ENCODE peak calls at places on chromosomes 2 and 18, in seven cellular contexts. J, O, L, M, Q, S and T are unnamed samples.

GRCh38 chr2:47810850-47811249 is 27.9 kb downstream of the MSH6 start:
- DNase-seq in J (peak), O (no peak), L (no peak), M (no peak), Q (no peak), S (no peak), T (no peak)

GRCh38 chr2:65708129-65708528 is 275.7 kb upstream of the SPRED2 start:
- DNase-seq in J (no peak), O (no peak), L (no peak), M (no peak), Q (no peak), S (no peak), T (no peak)

GRCh38 chr2:214215107-214215506 is 195.7 kb upstream of the VWC2L start:
- DNase-seq in J (peak), O (no peak), L (no peak), M (peak), Q (no peak), S (no peak), T (no peak)

GRCh38 chr2:188601927-188602326 is 310.3 kb downstream of the GULP1 start:
- DNase-seq in J (no peak), O (peak), L (no peak), M (no peak), Q (no peak), S (no peak), T (no peak)

GRCh38 chr18:36589857-36590543 is 238.8 kb downstream of the TPGS2 start:
- DNase-seq in J (peak), O (no peak), L (no peak), M (peak), Q (no peak), S (no peak), T (no peak)

GRCh38 chr2:181420259-181421130 is 36.7 kb upstream of the ITGA4 start:
- DNase-seq in J (no peak), O (no peak), L (no peak), M (no peak), Q (no peak), S (no peak), T (no peak)

GRCh38 chr18:48917579-48918101 is 33.1 kb downstream of the SMAD7 start:
- DNase-seq in J (no peak), O (no peak), L (no peak), M (no peak), Q (no peak), S (peak), T (no peak)

GRCh38 chr2:86764661-86765307 is 25.9 kb downstream of the CD8A start:
- DNase-seq in J (peak), O (no peak), L (peak), M (peak), Q (no peak), S (no peak), T (no peak)

GRCh38 chr18:32383040-32383819 is 87.5 kb downstream of the GAREM1 start:
- DNase-seq in J (peak), O (peak), L (no peak), M (peak), Q (no peak), S (no peak), T (no peak)

GRCh38 chr2:174802459-174802858 is 38.2 kb upstream of the CHRNA1 start:
- DNase-seq in J (no peak), O (no peak), L (no peak), M (no peak), Q (no peak), S (no peak), T (no peak)

GRCh38 chr2:70851704-70852103 is 16.1 kb upstream of the CD207 start:
- DNase-seq in J (peak), O (no peak), L (no peak), M (no peak), Q (no peak), S (no peak), T (peak)

GRCh38 chr18:26206488-26206887 is 19.8 kb upstream of the TAF4B start:
- DNase-seq in J (no peak), O (no peak), L (no peak), M (no peak), Q (no peak), S (no peak), T (no peak)

GRCh38 chr2:174436351-174436750 is 40.8 kb downstream of the SCRN3 start:
- DNase-seq in J (peak), O (no peak), L (no peak), M (no peak), Q (no peak), S (no peak), T (no peak)

GRCh38 chr2:195318440-195319111 is 338.4 kb upstream of the SLC39A10 start:
- DNase-seq in J (peak), O (no peak), L (peak), M (peak), Q (peak), S (no peak), T (no peak)

GRCh38 chr2:141199711-141200110 is 931.1 kb downstream of the LRP1B start:
- DNase-seq in J (no peak), O (no peak), L (no peak), M (no peak), Q (no peak), S (no peak), T (no peak)

GRCh38 chr2:230011617-230012016 is 57.1 kb downstream of the SLC16A14 start:
- DNase-seq in J (no peak), O (no peak), L (no peak), M (no peak), Q (no peak), S (no peak), T (no peak)

GRCh38 chr2:33291278-33292013 is 185.0 kb upstream of the RASGRP3 start:
- DNase-seq in J (peak), O (no peak), L (no peak), M (peak), Q (no peak), S (no peak), T (no peak)

GRCh38 chr2:74511104-74511989 is 2.9 kb upstream of the TLX2 start:
- DNase-seq in J (no peak), O (no peak), L (no peak), M (no peak), Q (no peak), S (no peak), T (no peak)

GRCh38 chr2:98470851-98471255 is 26.2 kb downstream of the INPP4A start:
- DNase-seq in J (no peak), O (no peak), L (no peak), M (no peak), Q (no peak), S (no peak), T (no peak)

GRCh38 chr2:102826904-102827303 is 65.1 kb downstream of the TMEM182 start:
- DNase-seq in J (no peak), O (no peak), L (no peak), M (no peak), Q (no peak), S (no peak), T (no peak)

GRCh38 chr18:74084184-74084583 is 63.5 kb downstream of the FBXO15 start:
- DNase-seq in J (no peak), O (no peak), L (no peak), M (no peak), Q (no peak), S (no peak), T (no peak)

GRCh38 chr2:31253344-31254155 is 19.6 kb downstream of the EHD3 start:
- DNase-seq in J (peak), O (no peak), L (peak), M (peak), Q (no peak), S (no peak), T (no peak)

GRCh38 chr2:180564051-180564450 is 416.4 kb upstream of the UBE2E3 start:
- DNase-seq in J (no peak), O (no peak), L (no peak), M (no peak), Q (no peak), S (no peak), T (no peak)

GRCh38 chr18:48987821-48988220 is 37.1 kb upstream of the SMAD7 start:
- DNase-seq in J (no peak), O (no peak), L (no peak), M (no peak), Q (no peak), S (no peak), T (no peak)

GRCh38 chr2:54897420-54898310 is 152.6 kb downstream of the RTN4 start:
- DNase-seq in J (no peak), O (no peak), L (no peak), M (no peak), Q (no peak), S (no peak), T (no peak)

GRCh38 chr2:217637268-217637615 is 365.6 kb downstream of the TNS1 start:
- DNase-seq in J (no peak), O (no peak), L (no peak), M (no peak), Q (no peak), S (no peak), T (no peak)

GRCh38 chr2:30321466-30321865 is 90.1 kb downstream of the LBH start:
- DNase-seq in J (peak), O (no peak), L (no peak), M (no peak), Q (no peak), S (no peak), T (no peak)

GRCh38 chr2:64650257-64650656 is 3.5 kb downstream of the SERTAD2 start:
- DNase-seq in J (no peak), O (no peak), L (no peak), M (no peak), Q (no peak), S (no peak), T (no peak)

GRCh38 chr18:48055351-48055750 is 124.9 kb upstream of the SMAD2 start:
- DNase-seq in J (no peak), O (no peak), L (no peak), M (no peak), Q (no peak), S (peak), T (no peak)

GRCh38 chr2:40554665-40555294 is 102.9 kb upstream of the SLC8A1 start:
- DNase-seq in J (peak), O (no peak), L (peak), M (peak), Q (peak), S (no peak), T (no peak)

GRCh38 chr18:35740616-35741015 is 159.1 kb downstream of the GALNT1 start:
- DNase-seq in J (no peak), O (no peak), L (no peak), M (no peak), Q (no peak), S (no peak), T (no peak)

GRCh38 chr2:132668189-132668833 is 1.7 kb downstream of the LYPD1 start:
- DNase-seq in J (no peak), O (no peak), L (no peak), M (no peak), Q (peak), S (peak), T (no peak)
- TF ChIP-seq CTCF in J (peak), O (peak), L (no peak), M (no peak), Q (peak), S (no peak), T (no peak)

GRCh38 chr18:72762505-72763122 is 105.2 kb downstream of the NETO1 start:
- DNase-seq in J (peak), O (peak), L (peak), M (peak), Q (no peak), S (no peak), T (no peak)
- TF ChIP-seq CTCF in J (peak), O (peak), L (peak), M (peak), Q (peak), S (peak), T (no peak)

GRCh38 chr2:42810971-42811865 is 18.8 kb upstream of the HAAO start:
- DNase-seq in J (no peak), O (no peak), L (no peak), M (no peak), Q (peak), S (peak), T (peak)

GRCh38 chr2:42808301-42808700 is 15.9 kb upstream of the HAAO start:
- DNase-seq in J (no peak), O (no peak), L (no peak), M (no peak), Q (no peak), S (no peak), T (no peak)

GRCh38 chr2:42810126-42810970 is 18.0 kb upstream of the HAAO start:
- DNase-seq in J (peak), O (peak), L (peak), M (peak), Q (peak), S (peak), T (peak)

GRCh38 chr2:42809131-42809875 is 16.9 kb upstream of the HAAO start:
- DNase-seq in J (peak), O (peak), L (peak), M (no peak), Q (no peak), S (no peak), T (no peak)

DNA sequence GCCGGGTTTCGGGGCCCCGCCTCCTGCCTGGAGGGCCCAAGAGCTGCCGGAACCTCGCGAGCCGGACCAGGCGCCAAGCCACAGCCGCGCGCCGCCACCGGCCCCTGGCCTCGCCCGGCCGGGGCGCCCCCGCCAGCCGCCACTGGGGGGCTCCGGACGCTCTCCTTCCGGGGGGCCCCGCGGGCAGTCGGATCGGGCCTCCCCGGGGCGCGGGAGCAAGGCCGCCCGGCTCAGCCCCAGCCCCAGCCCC is 17.4 kb upstream of the HAAO start:
- DNase-seq in J (no peak), O (no peak), L (peak), M (peak), Q (peak), S (peak), T (peak)
- TF ChIP-seq CTCF in J (no peak), O (peak), L (peak), M (peak), Q (peak), S (peak), T (peak)

GRCh38 chr2:10521891-10522448 is 73.8 kb upstream of the ODC1 start:
- DNase-seq in J (no peak), O (no peak), L (no peak), M (no peak), Q (no peak), S (no peak), T (no peak)

GRCh38 chr2:10522726-10523405 is 74.7 kb upstream of the ODC1 start:
- DNase-seq in J (no peak), O (no peak), L (no peak), M (no peak), Q (no peak), S (no peak), T (no peak)

GRCh38 chr2:10520154-10520553 is 72.0 kb upstream of the ODC1 start:
- DNase-seq in J (no peak), O (no peak), L (peak), M (no peak), Q (no peak), S (peak), T (no peak)

GRCh38 chr2:10520926-10521325 is 72.8 kb upstream of the ODC1 start:
- DNase-seq in J (no peak), O (no peak), L (no peak), M (no peak), Q (no peak), S (no peak), T (no peak)

DNA sequence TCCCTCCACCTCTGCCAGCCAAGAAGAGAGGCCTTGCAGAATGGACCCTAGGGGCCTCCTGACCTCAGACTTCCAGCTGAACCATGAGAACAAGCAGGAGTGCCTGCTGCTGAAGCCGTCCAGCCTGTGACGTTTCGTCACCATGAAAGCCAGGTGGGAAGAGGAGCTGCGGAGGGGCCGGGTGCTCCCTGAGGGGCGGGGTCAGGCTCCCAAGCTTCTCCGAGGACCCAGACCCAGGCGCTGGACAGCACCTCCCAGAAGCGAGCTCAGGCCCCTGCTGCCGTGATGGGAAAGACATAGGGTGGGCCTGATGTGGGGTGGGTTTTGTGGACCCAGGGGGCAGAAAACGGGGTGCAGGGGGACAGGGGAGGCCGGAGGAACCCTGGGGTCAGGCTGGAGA is 73.2 kb upstream of the ODC1 start:
- DNase-seq in J (no peak), O (no peak), L (no peak), M (no peak), Q (no peak), S (no peak), T (no peak)
- TF ChIP-seq CTCF in J (no peak), O (no peak), L (no peak), M (no peak), Q (no peak), S (no peak), T (no peak)

GRCh38 chr2:29310665-29311348 is 195.6 kb downstream of the CLIP4 start:
- DNase-seq in J (no peak), O (no peak), L (no peak), M (no peak), Q (no peak), S (no peak), T (no peak)

GRCh38 chr2:29317801-29318485 is 202.7 kb downstream of the CLIP4 start:
- DNase-seq in J (peak), O (no peak), L (no peak), M (no peak), Q (no peak), S (no peak), T (no peak)

GRCh38 chr2:29311458-29311857 is 196.2 kb downstream of the CLIP4 start:
- DNase-seq in J (no peak), O (no peak), L (no peak), M (no peak), Q (no peak), S (no peak), T (no peak)

GRCh38 chr2:29317077-29317517 is 201.9 kb downstream of the CLIP4 start:
- DNase-seq in J (peak), O (peak), L (no peak), M (no peak), Q (no peak), S (no peak), T (no peak)

GRCh38 chr2:29314816-29315571 is 199.8 kb downstream of the CLIP4 start:
- DNase-seq in J (peak), O (no peak), L (peak), M (peak), Q (no peak), S (no peak), T (peak)
- TF ChIP-seq CTCF in J (peak), O (peak), L (peak), M (no peak), Q (peak), S (peak), T (peak)

DNA sequence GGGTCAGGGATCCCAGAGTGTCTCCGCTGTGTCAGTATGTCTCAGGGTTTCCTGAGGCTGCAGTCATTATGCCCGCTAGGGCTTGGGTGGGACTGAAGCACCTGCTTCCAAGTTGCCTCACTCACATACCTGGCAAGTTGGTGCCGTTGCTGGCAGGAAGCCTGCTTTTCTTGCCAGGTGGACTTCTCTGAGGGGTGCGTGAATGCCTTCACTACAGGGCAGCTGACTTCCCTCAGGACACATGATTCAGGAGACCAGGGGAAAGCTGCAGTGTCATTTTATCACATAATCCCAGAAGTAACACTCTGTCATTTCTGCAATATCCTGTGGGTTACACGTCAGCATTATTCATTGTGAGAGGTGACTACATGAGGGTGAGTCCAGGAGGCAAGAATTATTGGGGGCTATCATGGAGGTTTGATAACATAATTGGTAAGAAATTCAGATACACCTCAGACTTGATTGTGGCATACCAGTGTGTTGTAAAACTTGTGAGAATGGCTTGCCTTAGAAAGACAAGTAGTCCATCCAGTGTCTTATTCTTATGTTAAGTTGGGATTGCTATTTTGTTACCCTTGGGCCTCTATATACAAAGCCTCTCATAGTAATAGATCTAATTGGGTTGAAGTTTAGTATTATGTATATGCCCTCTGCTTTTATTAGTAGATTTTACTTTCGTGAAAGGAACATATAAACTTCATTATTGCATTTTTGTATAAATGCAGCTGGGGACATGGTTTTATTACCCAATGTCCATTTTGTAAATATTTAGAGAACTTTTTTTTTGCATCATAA is 44.1 kb downstream of the NEDD4L start:
- DNase-seq in J (peak), O (no peak), L (no peak), M (peak), Q (no peak), S (peak), T (no peak)
- TF ChIP-seq CTCF in J (no peak), O (no peak), L (no peak), M (no peak), Q (no peak), S (no peak), T (no peak)

DNA sequence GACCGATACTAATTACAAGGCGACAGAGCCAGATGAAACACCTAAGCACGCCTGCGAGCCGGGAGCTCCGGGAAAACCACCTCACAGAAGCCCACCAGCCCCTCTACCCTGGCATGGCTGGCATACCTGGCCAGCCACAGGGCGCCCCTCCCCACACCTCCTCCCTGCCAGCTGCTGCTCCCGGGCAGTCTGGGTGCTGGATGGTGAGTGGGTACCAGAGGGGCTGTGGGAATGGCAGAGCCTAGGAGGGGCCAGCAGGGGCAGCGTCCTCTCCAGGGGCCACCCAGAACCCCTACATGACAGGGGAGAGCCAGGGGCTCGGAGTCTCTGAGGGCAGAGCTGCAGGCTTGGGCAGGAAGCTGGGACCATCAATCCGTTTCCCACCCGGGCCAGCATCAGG is 58.7 kb upstream of the GPC1 start:
- DNase-seq in J (no peak), O (no peak), L (no peak), M (no peak), Q (no peak), S (no peak), T (no peak)
- TF ChIP-seq CTCF in J (no peak), O (no peak), L (no peak), M (no peak), Q (no peak), S (no peak), T (no peak)